ENCODE peak calls at places on chromosome 20, in six cellular contexts. N, G, U, D, S and M are unnamed samples.

GRCh38 chr20:61567204-61567603 is 315.1 kb downstream of the CDH4 start:
- DNase-seq in D (no peak), U (no peak), G (no peak), N (no peak), S (no peak), M (no peak)

GRCh38 chr20:43178079-43178478 is 11.6 kb downstream of the PTPRT start:
- DNase-seq in G (no peak), D (no peak), U (no peak), S (no peak), N (no peak), M (no peak)

GRCh38 chr20:62625921-62626547 is 16.3 kb upstream of the SLCO4A1 start:
- DNase-seq in S (no peak), N (no peak), G (no peak), D (no peak), U (no peak), M (no peak)

GRCh38 chr20:45456632-45457031 is 12.9 kb upstream of the WFDC2 start:
- DNase-seq in N (peak), U (no peak), D (peak), G (no peak), S (peak), M (peak)

GRCh38 chr20:2141592-2142575 is 40.3 kb downstream of the STK35 start:
- DNase-seq in D (no peak), U (no peak), N (no peak), G (no peak), S (no peak), M (no peak)

GRCh38 chr20:48718914-48719578 is 108.8 kb downstream of the PREX1 start:
- DNase-seq in G (no peak), D (no peak), S (no peak), N (no peak), U (no peak), M (no peak)

GRCh38 chr20:10662661-10663458 is 10.9 kb downstream of the JAG1 start:
- DNase-seq in D (no peak), N (no peak), U (no peak), G (no peak), S (no peak), M (no peak)

GRCh38 chr20:51456511-51457280 is 85.8 kb downstream of the NFATC2 start:
- DNase-seq in D (no peak), S (peak), N (no peak), U (no peak), G (no peak), M (peak)

GRCh38 chr20:50456452-50457324 is 53.5 kb upstream of the PTPN1 start:
- DNase-seq in U (no peak), S (no peak), N (no peak), D (no peak), G (no peak), M (no peak)

GRCh38 chr20:21618697-21619421 is 86.6 kb upstream of the PAX1 start:
- DNase-seq in D (no peak), U (no peak), G (no peak), N (no peak), S (no peak), M (no peak)

GRCh38 chr20:48788486-48789072 is 39.2 kb downstream of the PREX1 start:
- DNase-seq in D (peak), N (no peak), S (no peak), G (no peak), U (no peak), M (no peak)

GRCh38 chr20:49570828-49571552 is 3.1 kb upstream of the PTGIS start:
- DNase-seq in N (no peak), D (no peak), S (no peak), G (no peak), U (no peak), M (no peak)